ENCODE peak calls at places on chromosomes 5 and 9, in ten cellular contexts. X is T-cell, P is uterus, E is PC-3, S is left ventricle myocardium superior, F is T-helper 22 cell, B is NCI-H524, J is left cardiac atrium, L is Right ventricle myocardium inferior, T is endothelial cell. C is an unnamed sample.

GRCh38 chr9:80242022-80242421 is 670.3 kb downstream of the TLE4 start:
- DNase-seq in X (no peak), P (no peak), E (no peak), S (no peak), F (no peak), B (no peak), J (no peak), L (no peak), T (no peak), C (no peak)

GRCh38 chr9:126411225-126411947 is 84.8 kb downstream of the MVB12B start:
- DNase-seq in X (no peak), P (no peak), E (peak; percentile 16), S (no peak), F (no peak), B (no peak), J (no peak), L (no peak), T (no peak), C (no peak)

GRCh38 chr9:113807173-113808061 is 68.7 kb upstream of the ZNF618 start:
- DNase-seq in X (peak; percentile 14), P (peak; percentile 57), E (peak; percentile 64), S (no peak), F (no peak), B (peak; percentile 34), J (peak; percentile 33), L (no peak), T (peak; percentile 54), C (no peak)

GRCh38 chr9:127715443-127716337 is at the start of the genes PTRH1 and TTC16:
- DNase-seq in X (peak; percentile 97), P (peak; percentile 97), E (peak; percentile 94), S (peak; percentile 98), F (peak; percentile 94), B (peak; percentile 95), J (peak; percentile 99), L (peak; percentile 99), T (peak; percentile 96), C (peak; percentile 94)

GRCh38 chr9:26723486-26723885 is 169.1 kb downstream of the CAAP1 start:
- DNase-seq in X (no peak), P (peak; percentile 17), E (peak; percentile 57), S (no peak), F (no peak), B (no peak), J (peak; percentile 16), L (no peak), T (peak; percentile 80), C (no peak)

GRCh38 chr5:103452666-103453065 is 109.9 kb downstream of the NUDT12 start:
- DNase-seq in X (no peak), P (no peak), E (peak; percentile 39), S (no peak), F (no peak), B (no peak), J (no peak), L (no peak), T (no peak), C (no peak)

GRCh38 chr5:179777909-179778308 is 15.9 kb upstream of the LTC4S start:
- DNase-seq in X (no peak), P (no peak), E (no peak), S (peak; percentile 13), F (no peak), B (no peak), J (peak; percentile 4), L (no peak), T (no peak), C (no peak)

GRCh38 chr5:123397538-123397937 is 25.7 kb downstream of the CEP120 start:
- DNase-seq in X (no peak), P (no peak), E (no peak), S (no peak), F (no peak), B (no peak), J (no peak), L (no peak), T (no peak), C (no peak)

GRCh38 chr5:52898961-52899680 is 90.0 kb upstream of the ITGA2 start:
- DNase-seq in X (no peak), P (no peak), E (no peak), S (no peak), F (no peak), B (no peak), J (no peak), L (no peak), T (no peak), C (no peak)

GRCh38 chr9:126146254-126147145 is 180.1 kb upstream of the MVB12B start:
- DNase-seq in X (no peak), P (no peak), E (peak; percentile 41), S (no peak), F (no peak), B (peak; percentile 77), J (no peak), L (no peak), T (peak; percentile 48), C (no peak)

GRCh38 chr5:17897776-17898175 is 263.5 kb downstream of the TAF11L14 start:
- DNase-seq in X (no peak), P (no peak), E (no peak), S (no peak), F (no peak), B (no peak), J (no peak), L (no peak), T (no peak), C (no peak)

GRCh38 chr5:31404325-31404724 is 127.6 kb downstream of the DROSHA start:
- DNase-seq in X (no peak), P (no peak), E (no peak), S (no peak), F (no peak), B (no peak), J (no peak), L (no peak), T (no peak), C (no peak)

GRCh38 chr9:95963659-95964058 is 88.2 kb downstream of the ERCC6L2 start:
- DNase-seq in X (no peak), P (no peak), E (no peak), S (no peak), F (no peak), B (no peak), J (no peak), L (no peak), T (no peak), C (no peak)

GRCh38 chr5:136007271-136007670 is 21.5 kb upstream of the TGFBI start:
- DNase-seq in X (no peak), P (no peak), E (no peak), S (no peak), F (no peak), B (no peak), J (no peak), L (no peak), T (no peak), C (no peak)

GRCh38 chr5:68661237-68661636 is 432.6 kb upstream of the SLC30A5 start:
- DNase-seq in X (no peak), P (no peak), E (peak; percentile 27), S (no peak), F (no peak), B (no peak), J (no peak), L (no peak), T (peak; percentile 29), C (no peak)

GRCh38 chr5:160923431-160923830 is 71.4 kb upstream of the ATP10B start:
- DNase-seq in X (no peak), P (no peak), E (no peak), S (no peak), F (no peak), B (no peak), J (no peak), L (no peak), T (no peak), C (no peak)

GRCh38 chr5:59790399-59791130 is 103.0 kb downstream of the PDE4D start:
- DNase-seq in X (no peak), P (peak; percentile 46), E (peak; percentile 47), S (no peak), F (no peak), B (no peak), J (no peak), L (no peak), T (no peak), C (no peak)

GRCh38 chr9:128969491-128969890 is 22.0 kb downstream of the NUP188 start:
- DNase-seq in X (no peak), P (no peak), E (no peak), S (no peak), F (no peak), B (no peak), J (no peak), L (no peak), T (no peak), C (no peak)

GRCh38 chr5:143064207-143064606 is 294.0 kb downstream of the ARHGAP26 start:
- DNase-seq in X (no peak), P (no peak), E (peak; percentile 35), S (no peak), F (no peak), B (no peak), J (no peak), L (no peak), T (no peak), C (no peak)

GRCh38 chr5:93997562-93997961 is 256.2 kb upstream of the POU5F2 start:
- DNase-seq in X (no peak), P (no peak), E (no peak), S (no peak), F (no peak), B (no peak), J (no peak), L (no peak), T (no peak), C (no peak)

GRCh38 chr9:36717276-36717675 is 144.6 kb downstream of the MELK start:
- DNase-seq in X (no peak), P (no peak), E (no peak), S (no peak), F (no peak), B (no peak), J (no peak), L (no peak), T (no peak), C (no peak)

GRCh38 chr9:107431461-107431860 is 58.1 kb downstream of the KLF4 start:
- DNase-seq in X (no peak), P (no peak), E (no peak), S (no peak), F (no peak), B (no peak), J (no peak), L (no peak), T (no peak), C (no peak)

GRCh38 chr9:88197016-88197415 is 58.7 kb upstream of the SPATA31C2 start:
- DNase-seq in X (no peak), P (peak; percentile 69), E (peak; percentile 53), S (no peak), F (no peak), B (no peak), J (no peak), L (no peak), T (no peak), C (no peak)

GRCh38 chr9:85726737-85727136 is 15.0 kb downstream of the AGTPBP1 start:
- DNase-seq in X (no peak), P (no peak), E (no peak), S (no peak), F (no peak), B (no peak), J (no peak), L (no peak), T (no peak), C (no peak)

GRCh38 chr5:140632366-140633080 is 452 bp downstream of the CD14 start:
- DNase-seq in X (peak; percentile 47), P (peak; percentile 52), E (no peak), S (peak; percentile 74), F (peak; percentile 11), B (peak; percentile 29), J (peak; percentile 76), L (peak; percentile 85), T (no peak), C (peak; percentile 20)